ENCODE peak calls at places on chromosomes 2 and 18, in nine cellular contexts. One of them, this sample, is unnamed.

GRCh38 chr2:43133708-43134570 is 92.5 kb downstream of the ZFP36L2 start:
- DNase-seq in T-helper 17 cell: peak
- DNase-seq in stimulated activated CD4-positive, alpha-beta T cell treated with anti-CD3 and anti-CD28 coated beads, Interleukin-12 subunit alpha, Interleukin-12 subunit beta, amount 100 ng/mL, for 4 hours: peak
- DNase-seq in activated effector memory CD4-positive, alpha-beta T cell treated with Interleukin-2 at 50 U/mL for 16 hours: peak
- DNase-seq in activated CD4-positive, alpha-beta T cell treated with anti-CD3 and anti-CD28 coated beads for 48 hours: peak
- DNase-seq in substantia nigra: peak
- DNase-seq in GM23248: no peak
- DNase-seq in GM13977: no peak
- DNase-seq in T-helper 2 cell treated with Interferon-gamma antibody and Interleukin-4, amounts not matched to agents 5 μg/mL and 100 μg/mL, for 36 hours: peak
- DNase-seq in this sample: peak

GRCh38 chr2:197059498-197059897 is 133.0 kb upstream of the PGAP1 start:
- DNase-seq in T-helper 2 cell treated with Interferon-gamma antibody and Interleukin-4, amounts not matched to agents 5 μg/mL and 100 μg/mL, for 36 hours: no peak
- DNase-seq in activated effector memory CD4-positive, alpha-beta T cell treated with Interleukin-2 at 50 U/mL for 16 hours: no peak
- DNase-seq in stimulated activated CD4-positive, alpha-beta T cell treated with anti-CD3 and anti-CD28 coated beads, Interleukin-12 subunit alpha, Interleukin-12 subunit beta, amount 100 ng/mL, for 4 hours: no peak
- DNase-seq in substantia nigra: no peak
- DNase-seq in GM23248: no peak
- DNase-seq in T-helper 17 cell: no peak
- DNase-seq in GM13977: no peak
- DNase-seq in activated CD4-positive, alpha-beta T cell treated with anti-CD3 and anti-CD28 coated beads for 48 hours: no peak
- DNase-seq in this sample: no peak

GRCh38 chr2:24830351-24830750 is 37.1 kb downstream of the CENPO start:
- DNase-seq in GM23248: peak
- DNase-seq in stimulated activated CD4-positive, alpha-beta T cell treated with anti-CD3 and anti-CD28 coated beads, Interleukin-12 subunit alpha, Interleukin-12 subunit beta, amount 100 ng/mL, for 4 hours: no peak
- DNase-seq in T-helper 2 cell treated with Interferon-gamma antibody and Interleukin-4, amounts not matched to agents 5 μg/mL and 100 μg/mL, for 36 hours: no peak
- DNase-seq in T-helper 17 cell: no peak
- DNase-seq in activated CD4-positive, alpha-beta T cell treated with anti-CD3 and anti-CD28 coated beads for 48 hours: no peak
- DNase-seq in activated effector memory CD4-positive, alpha-beta T cell treated with Interleukin-2 at 50 U/mL for 16 hours: no peak
- DNase-seq in GM13977: peak
- DNase-seq in substantia nigra: no peak
- DNase-seq in this sample: no peak

GRCh38 chr2:187499941-187500532 is 52.0 kb upstream of the CALCRL start:
- DNase-seq in GM13977: peak
- DNase-seq in GM23248: peak
- DNase-seq in stimulated activated CD4-positive, alpha-beta T cell treated with anti-CD3 and anti-CD28 coated beads, Interleukin-12 subunit alpha, Interleukin-12 subunit beta, amount 100 ng/mL, for 4 hours: peak
- DNase-seq in activated effector memory CD4-positive, alpha-beta T cell treated with Interleukin-2 at 50 U/mL for 16 hours: no peak
- DNase-seq in activated CD4-positive, alpha-beta T cell treated with anti-CD3 and anti-CD28 coated beads for 48 hours: peak
- DNase-seq in T-helper 2 cell treated with Interferon-gamma antibody and Interleukin-4, amounts not matched to agents 5 μg/mL and 100 μg/mL, for 36 hours: peak
- DNase-seq in substantia nigra: no peak
- DNase-seq in T-helper 17 cell: no peak
- DNase-seq in this sample: peak

GRCh38 chr2:1607236-1607920 is 136.9 kb downstream of the PXDN start:
- DNase-seq in GM23248: peak
- DNase-seq in activated effector memory CD4-positive, alpha-beta T cell treated with Interleukin-2 at 50 U/mL for 16 hours: no peak
- DNase-seq in GM13977: no peak
- DNase-seq in substantia nigra: no peak
- DNase-seq in activated CD4-positive, alpha-beta T cell treated with anti-CD3 and anti-CD28 coated beads for 48 hours: no peak
- DNase-seq in stimulated activated CD4-positive, alpha-beta T cell treated with anti-CD3 and anti-CD28 coated beads, Interleukin-12 subunit alpha, Interleukin-12 subunit beta, amount 100 ng/mL, for 4 hours: no peak
- DNase-seq in T-helper 17 cell: no peak
- DNase-seq in T-helper 2 cell treated with Interferon-gamma antibody and Interleukin-4, amounts not matched to agents 5 μg/mL and 100 μg/mL, for 36 hours: no peak
- DNase-seq in this sample: no peak

GRCh38 chr2:1553671-1554295 is 140.5 kb downstream of the TPO start:
- DNase-seq in T-helper 2 cell treated with Interferon-gamma antibody and Interleukin-4, amounts not matched to agents 5 μg/mL and 100 μg/mL, for 36 hours: no peak
- DNase-seq in T-helper 17 cell: no peak
- DNase-seq in stimulated activated CD4-positive, alpha-beta T cell treated with anti-CD3 and anti-CD28 coated beads, Interleukin-12 subunit alpha, Interleukin-12 subunit beta, amount 100 ng/mL, for 4 hours: no peak
- DNase-seq in activated effector memory CD4-positive, alpha-beta T cell treated with Interleukin-2 at 50 U/mL for 16 hours: no peak
- DNase-seq in GM23248: peak
- DNase-seq in substantia nigra: no peak
- DNase-seq in activated CD4-positive, alpha-beta T cell treated with anti-CD3 and anti-CD28 coated beads for 48 hours: no peak
- DNase-seq in GM13977: no peak
- DNase-seq in this sample: no peak

GRCh38 chr18:21303913-21304312 is 61.9 kb downstream of the GREB1L start:
- DNase-seq in T-helper 2 cell treated with Interferon-gamma antibody and Interleukin-4, amounts not matched to agents 5 μg/mL and 100 μg/mL, for 36 hours: no peak
- DNase-seq in activated effector memory CD4-positive, alpha-beta T cell treated with Interleukin-2 at 50 U/mL for 16 hours: no peak
- DNase-seq in stimulated activated CD4-positive, alpha-beta T cell treated with anti-CD3 and anti-CD28 coated beads, Interleukin-12 subunit alpha, Interleukin-12 subunit beta, amount 100 ng/mL, for 4 hours: no peak
- DNase-seq in GM23248: peak
- DNase-seq in activated CD4-positive, alpha-beta T cell treated with anti-CD3 and anti-CD28 coated beads for 48 hours: no peak
- DNase-seq in GM13977: no peak
- DNase-seq in substantia nigra: no peak
- DNase-seq in T-helper 17 cell: no peak
- DNase-seq in this sample: no peak

GRCh38 chr2:2932692-2933305 is 444.8 kb downstream of the EIPR1 start:
- DNase-seq in substantia nigra: no peak
- DNase-seq in activated CD4-positive, alpha-beta T cell treated with anti-CD3 and anti-CD28 coated beads for 48 hours: no peak
- DNase-seq in stimulated activated CD4-positive, alpha-beta T cell treated with anti-CD3 and anti-CD28 coated beads, Interleukin-12 subunit alpha, Interleukin-12 subunit beta, amount 100 ng/mL, for 4 hours: no peak
- DNase-seq in activated effector memory CD4-positive, alpha-beta T cell treated with Interleukin-2 at 50 U/mL for 16 hours: no peak
- DNase-seq in GM13977: no peak
- DNase-seq in T-helper 17 cell: no peak
- DNase-seq in GM23248: no peak
- DNase-seq in T-helper 2 cell treated with Interferon-gamma antibody and Interleukin-4, amounts not matched to agents 5 μg/mL and 100 μg/mL, for 36 hours: no peak
- DNase-seq in this sample: no peak

GRCh38 chr2:136134126-136134525 is 16.2 kb upstream of the CXCR4 start:
- DNase-seq in stimulated activated CD4-positive, alpha-beta T cell treated with anti-CD3 and anti-CD28 coated beads, Interleukin-12 subunit alpha, Interleukin-12 subunit beta, amount 100 ng/mL, for 4 hours: no peak
- DNase-seq in T-helper 17 cell: no peak
- DNase-seq in GM23248: no peak
- DNase-seq in activated CD4-positive, alpha-beta T cell treated with anti-CD3 and anti-CD28 coated beads for 48 hours: peak
- DNase-seq in activated effector memory CD4-positive, alpha-beta T cell treated with Interleukin-2 at 50 U/mL for 16 hours: no peak
- DNase-seq in GM13977: no peak
- DNase-seq in T-helper 2 cell treated with Interferon-gamma antibody and Interleukin-4, amounts not matched to agents 5 μg/mL and 100 μg/mL, for 36 hours: peak
- DNase-seq in substantia nigra: no peak
- DNase-seq in this sample: peak

GRCh38 chr2:207624170-207625013 is 802 bp downstream of the METTL21A start:
- DNase-seq in T-helper 17 cell: peak
- DNase-seq in activated CD4-positive, alpha-beta T cell treated with anti-CD3 and anti-CD28 coated beads for 48 hours: peak
- DNase-seq in activated effector memory CD4-positive, alpha-beta T cell treated with Interleukin-2 at 50 U/mL for 16 hours: peak
- DNase-seq in GM23248: peak
- DNase-seq in substantia nigra: peak
- DNase-seq in stimulated activated CD4-positive, alpha-beta T cell treated with anti-CD3 and anti-CD28 coated beads, Interleukin-12 subunit alpha, Interleukin-12 subunit beta, amount 100 ng/mL, for 4 hours: peak
- DNase-seq in T-helper 2 cell treated with Interferon-gamma antibody and Interleukin-4, amounts not matched to agents 5 μg/mL and 100 μg/mL, for 36 hours: peak
- DNase-seq in GM13977: peak
- DNase-seq in this sample: peak

GRCh38 chr18:78506031-78506461 is 473.6 kb upstream of the SALL3 start:
- DNase-seq in stimulated activated CD4-positive, alpha-beta T cell treated with anti-CD3 and anti-CD28 coated beads, Interleukin-12 subunit alpha, Interleukin-12 subunit beta, amount 100 ng/mL, for 4 hours: no peak
- DNase-seq in T-helper 2 cell treated with Interferon-gamma antibody and Interleukin-4, amounts not matched to agents 5 μg/mL and 100 μg/mL, for 36 hours: no peak
- DNase-seq in activated CD4-positive, alpha-beta T cell treated with anti-CD3 and anti-CD28 coated beads for 48 hours: no peak
- DNase-seq in GM13977: no peak
- DNase-seq in substantia nigra: peak
- DNase-seq in activated effector memory CD4-positive, alpha-beta T cell treated with Interleukin-2 at 50 U/mL for 16 hours: no peak
- DNase-seq in GM23248: no peak
- DNase-seq in T-helper 17 cell: no peak
- DNase-seq in this sample: no peak

GRCh38 chr2:86284401-86284841 is 53.0 kb downstream of the REEP1 start:
- DNase-seq in activated effector memory CD4-positive, alpha-beta T cell treated with Interleukin-2 at 50 U/mL for 16 hours: no peak
- DNase-seq in stimulated activated CD4-positive, alpha-beta T cell treated with anti-CD3 and anti-CD28 coated beads, Interleukin-12 subunit alpha, Interleukin-12 subunit beta, amount 100 ng/mL, for 4 hours: no peak
- DNase-seq in substantia nigra: no peak
- DNase-seq in activated CD4-positive, alpha-beta T cell treated with anti-CD3 and anti-CD28 coated beads for 48 hours: no peak
- DNase-seq in T-helper 17 cell: no peak
- DNase-seq in GM13977: no peak
- DNase-seq in GM23248: no peak
- DNase-seq in T-helper 2 cell treated with Interferon-gamma antibody and Interleukin-4, amounts not matched to agents 5 μg/mL and 100 μg/mL, for 36 hours: no peak
- DNase-seq in this sample: no peak

GRCh38 chr2:44531289-44531688 is 169.5 kb downstream of the CAMKMT start:
- DNase-seq in activated CD4-positive, alpha-beta T cell treated with anti-CD3 and anti-CD28 coated beads for 48 hours: no peak
- DNase-seq in T-helper 17 cell: no peak
- DNase-seq in GM23248: no peak
- DNase-seq in activated effector memory CD4-positive, alpha-beta T cell treated with Interleukin-2 at 50 U/mL for 16 hours: no peak
- DNase-seq in GM13977: no peak
- DNase-seq in T-helper 2 cell treated with Interferon-gamma antibody and Interleukin-4, amounts not matched to agents 5 μg/mL and 100 μg/mL, for 36 hours: no peak
- DNase-seq in stimulated activated CD4-positive, alpha-beta T cell treated with anti-CD3 and anti-CD28 coated beads, Interleukin-12 subunit alpha, Interleukin-12 subunit beta, amount 100 ng/mL, for 4 hours: no peak
- DNase-seq in substantia nigra: no peak
- DNase-seq in this sample: no peak

This sample was measured in stimulated activated naive CD8-positive, alpha-beta T cell treated with anti-CD3 and anti-CD28 coated beads, Interleukin-15, Interleukin-2, amounts not matched to agents 100 U/mL and 50 U/mL, for 24 hours.